ENCODE peak calls at places on chromosomes 4 and X, in seven cellular contexts. E is transverse colon, V is OCI-LY7, W is ovary, C is stomach, N is tibial nerve, H is GM23248. M is an unnamed sample.

GRCh38 chr4:20347526-20347925 is 95.8 kb downstream of the SLIT2 start:
- DNase-seq in V (no peak), N (no peak), E (no peak), W (no peak), C (no peak), H (no peak), M (no peak)

GRCh38 chr4:127364397-127364796 is 268.4 kb upstream of the INTU start:
- DNase-seq in W (no peak), N (no peak), C (no peak), E (no peak), H (no peak), V (no peak), M (no peak)

GRCh38 chr4:38678078-38678477 is 14.1 kb downstream of the KLF3 start:
- DNase-seq in V (no peak), N (peak; percentile 42), C (no peak), E (no peak), H (peak; percentile 97), W (no peak), M (no peak)

GRCh38 chrX:131270085-131270484 is 19.0 kb downstream of the IGSF1 start:
- DNase-seq in V (no peak), N (no peak), H (no peak), E (no peak), C (no peak), W (no peak), M (no peak)

GRCh38 chr4:73897380-73898136 is 28.4 kb downstream of the CXCL1 start:
- DNase-seq in W (no peak), N (no peak), E (no peak), H (peak; percentile 91), C (no peak), V (no peak), M (no peak)

GRCh38 chr4:27381806-27382205 is 521.2 kb downstream of the STIM2 start:
- DNase-seq in V (no peak), N (no peak), W (no peak), E (no peak), H (peak; percentile 20), C (no peak), M (no peak)

GRCh38 chrX:106302304-106302703 is 134.2 kb downstream of the PWWP3B start:
- DNase-seq in H (no peak), E (no peak), W (no peak), C (no peak), V (no peak), N (no peak), M (no peak)

GRCh38 chr4:4680243-4680642 is 138.4 kb upstream of the STX18 start:
- DNase-seq in C (no peak), E (no peak), V (no peak), W (no peak), N (no peak), H (no peak), M (no peak)

GRCh38 chr4:145883173-145883572 is 55.5 kb downstream of the ZNF827 start:
- DNase-seq in V (no peak), C (no peak), E (no peak), W (no peak), N (no peak), H (no peak), M (no peak)
- H3K4me1 ChIP-seq in V (peaks cover 32% of the 10 kb centered on the region), C (peaks cover 21% of the 10 kb centered on the region), E (peaks cover 16% of the 10 kb centered on the region), W (peaks cover 26% of the 10 kb centered on the region), N (peaks cover 25% of the 10 kb centered on the region), H (peaks cover 25% of the 10 kb centered on the region), M (peaks cover 17% of the 10 kb centered on the region)

GRCh38 chr4:422587-422986 is 76.4 kb downstream of the ZNF721 start:
- DNase-seq in H (no peak), C (no peak), V (no peak), W (no peak), N (no peak), E (no peak), M (no peak)
- H3K9me3 ChIP-seq in H (peaks cover 27% of the 10 kb centered on the region), C (peaks cover 94% of the 10 kb centered on the region), V (peaks cover 38% of the 10 kb centered on the region), W (peaks cover 20% of the 10 kb centered on the region), N (peaks cover 10% of the 10 kb centered on the region), E (peaks cover 98% of the 10 kb centered on the region), M (peaks cover 96% of the 10 kb centered on the region)

DNA sequence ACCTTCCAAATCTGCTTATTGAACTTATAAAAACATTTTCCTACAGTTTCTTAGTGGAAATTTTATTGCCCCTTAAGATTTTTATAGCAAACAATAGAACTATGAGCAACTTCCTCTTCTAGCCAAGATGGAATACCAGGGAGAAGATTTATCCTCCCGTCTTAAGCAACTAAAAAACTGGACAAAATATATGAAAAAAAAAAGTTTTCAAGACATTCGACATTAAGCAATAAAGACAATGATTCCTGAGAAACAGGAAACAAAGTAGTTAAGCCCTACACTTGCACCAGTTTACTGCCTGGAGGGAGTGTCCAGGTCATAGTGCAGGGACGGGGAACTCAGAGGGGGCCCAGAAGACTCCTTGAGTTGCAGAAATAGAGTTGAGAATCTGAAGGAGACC is 516.1 kb upstream of the DIPK2B start:
- DNase-seq in N (no peak), W (no peak), H (no peak), E (peak; percentile 28), V (no peak), C (no peak), M (no peak)
- H3K4me1 ChIP-seq in N (peaks cover 3% of the 10 kb centered on the region), W (no peaks in the 10 kb centered on the region), H (peaks cover 38% of the 10 kb centered on the region), E (peaks cover 8% of the 10 kb centered on the region), V (no peaks in the 10 kb centered on the region), C (no peaks in the 10 kb centered on the region), M (peaks cover 11% of the 10 kb centered on the region)

DNA sequence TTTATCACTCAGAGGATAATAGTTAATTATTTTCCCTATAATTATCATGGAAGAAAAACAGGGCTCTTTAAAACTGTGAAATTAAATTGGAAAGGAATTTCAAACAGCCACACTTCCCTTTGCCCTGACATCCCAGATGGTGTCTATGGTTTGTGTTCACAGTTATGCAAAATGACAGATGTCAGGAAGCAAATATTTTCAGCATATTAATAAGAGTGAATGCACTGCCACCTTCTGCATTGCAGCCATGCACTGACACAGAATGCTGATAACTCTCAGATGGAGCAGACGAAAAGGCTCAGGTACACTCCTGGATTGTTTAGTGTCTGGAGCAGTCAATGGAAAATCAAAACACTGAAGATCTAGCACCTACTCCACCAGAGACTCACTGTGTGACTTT is 57.6 kb downstream of the RWDD4 start:
- DNase-seq in W (no peak), H (no peak), C (no peak), V (no peak), N (no peak), E (no peak), M (no peak)
- H3K9me3 ChIP-seq in W (no peaks in the 10 kb centered on the region), H (no peaks in the 10 kb centered on the region), C (no peaks in the 10 kb centered on the region), V (no peaks in the 10 kb centered on the region), N (no peaks in the 10 kb centered on the region), E (no peaks in the 10 kb centered on the region), M (no peaks in the 10 kb centered on the region)

GRCh38 chr4:1328267-1329155 is 18.5 kb upstream of the UVSSA start:
- DNase-seq in W (no peak), C (no peak), H (no peak), N (no peak), V (no peak), E (no peak), M (no peak)
- H3K4me1 ChIP-seq in W (no peaks in the 10 kb centered on the region), C (no peaks in the 10 kb centered on the region), H (no peaks in the 10 kb centered on the region), N (peaks cover 17% of the 10 kb centered on the region), V (no peaks in the 10 kb centered on the region), E (no peaks in the 10 kb centered on the region), M (peaks cover 18% of the 10 kb centered on the region)

GRCh38 chrX:63918611-63919010 is 133.6 kb upstream of the ARHGEF9 start:
- DNase-seq in N (no peak), H (peak; percentile 70), W (no peak), C (no peak), V (peak; percentile 0), E (no peak), M (no peak)
- H3K9me3 ChIP-seq in N (no peaks in the 10 kb centered on the region), H (no peaks in the 10 kb centered on the region), W (no peaks in the 10 kb centered on the region), C (peaks cover 16% of the 10 kb centered on the region), V (no peaks in the 10 kb centered on the region), E (no peaks in the 10 kb centered on the region), M (peaks cover 3% of the 10 kb centered on the region)

GRCh38 chr4:5715357-5715756 is 4.4 kb downstream of the EVC start:
- DNase-seq in N (no peak), H (no peak), V (no peak), E (no peak), C (no peak), W (no peak), M (no peak)
- H3K4me1 ChIP-seq in N (peaks cover 53% of the 10 kb centered on the region), H (peaks cover 20% of the 10 kb centered on the region), V (no peaks in the 10 kb centered on the region), E (no peaks in the 10 kb centered on the region), C (peaks cover 10% of the 10 kb centered on the region), W (peaks cover 6% of the 10 kb centered on the region), M (peaks cover 9% of the 10 kb centered on the region)

GRCh38 chr4:152996101-152996500 is 60.0 kb downstream of the FHDC1 start:
- DNase-seq in W (no peak), C (peak; percentile 50), N (no peak), H (no peak), E (no peak), V (no peak), M (no peak)
- H3K9me3 ChIP-seq in W (no peaks in the 10 kb centered on the region), C (no peaks in the 10 kb centered on the region), N (no peaks in the 10 kb centered on the region), H (no peaks in the 10 kb centered on the region), E (no peaks in the 10 kb centered on the region), V (no peaks in the 10 kb centered on the region), M (no peaks in the 10 kb centered on the region)

GRCh38 chr4:153060191-153060590 is 124.1 kb downstream of the FHDC1 start:
- DNase-seq in C (no peak), V (no peak), N (no peak), H (no peak), W (no peak), E (no peak), M (no peak)
- H3K4me1 ChIP-seq in C (peaks cover 4% of the 10 kb centered on the region), V (no peaks in the 10 kb centered on the region), N (no peaks in the 10 kb centered on the region), H (no peaks in the 10 kb centered on the region), W (no peaks in the 10 kb centered on the region), E (peaks cover 8% of the 10 kb centered on the region), M (no peaks in the 10 kb centered on the region)

GRCh38 chr4:472881-473574 is 25.9 kb downstream of the ZNF721 start:
- DNase-seq in W (no peak), V (peak; percentile 88), C (no peak), H (peak; percentile 15), N (no peak), E (no peak), M (no peak)

GRCh38 chr4:477686-478085 is 21.3 kb downstream of the ZNF721 start:
- DNase-seq in H (no peak), C (no peak), N (no peak), V (no peak), E (no peak), W (no peak), M (no peak)

GRCh38 chr4:476501-476900 is 22.5 kb downstream of the ZNF721 start:
- DNase-seq in E (no peak), C (no peak), H (peak; percentile 60), W (no peak), N (no peak), V (no peak), M (no peak)

GRCh38 chr4:475962-476361 is 23.0 kb downstream of the ZNF721 start:
- DNase-seq in N (no peak), H (no peak), C (no peak), W (no peak), E (no peak), V (no peak), M (no peak)

DNA sequence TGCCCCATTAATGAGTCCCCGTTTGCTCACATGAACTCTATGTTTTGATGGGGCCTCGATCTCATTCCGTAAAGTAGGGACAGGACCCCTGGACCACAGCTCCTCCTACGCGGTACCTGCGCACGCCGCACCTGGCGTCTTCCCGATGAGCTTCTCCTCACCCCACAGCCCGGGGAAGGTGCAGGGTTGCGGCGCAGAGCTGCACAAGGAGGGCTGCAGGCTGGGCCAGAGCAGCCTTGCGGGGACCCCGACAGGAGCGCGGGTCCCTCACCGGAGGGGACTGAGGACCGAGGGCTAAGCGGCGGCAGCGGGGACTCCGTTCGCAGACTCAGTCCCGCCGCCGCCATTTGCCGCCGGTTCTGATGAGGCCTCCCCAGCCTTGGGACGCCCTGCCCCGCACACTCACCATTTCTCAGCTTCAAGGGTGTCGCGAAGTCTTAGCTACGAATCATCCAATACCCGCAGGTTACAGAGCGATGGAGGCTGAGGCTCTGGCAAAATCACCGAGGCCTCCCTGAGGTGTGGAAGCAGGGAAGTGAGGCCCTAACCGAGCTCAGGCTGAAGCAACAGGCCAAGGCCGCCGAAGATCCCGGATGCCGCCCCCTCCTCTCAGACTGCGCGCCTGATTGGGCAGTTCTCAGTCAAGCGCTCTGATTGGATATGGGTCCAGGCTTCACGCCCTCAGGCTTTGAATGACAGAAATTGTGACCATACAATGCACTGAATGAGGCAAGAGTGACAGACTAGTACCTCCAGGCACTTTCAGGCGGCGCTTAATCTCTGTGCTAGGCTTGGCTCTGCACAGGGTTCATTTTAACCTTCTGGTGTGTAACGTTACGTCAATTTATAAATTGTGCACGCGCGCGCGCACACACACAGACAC is 25.1 kb downstream of the ZNF721 start:
- DNase-seq in E (peak; percentile 95), V (peak; percentile 99), N (peak; percentile 97), H (peak; percentile 99), C (peak; percentile 95), W (peak; percentile 92), M (peak; percentile 85)
- H3K9me3 ChIP-seq in E (peaks cover 25% of the 10 kb centered on the region), V (peaks cover 47% of the 10 kb centered on the region), N (no peaks in the 10 kb centered on the region), H (no peaks in the 10 kb centered on the region), C (peaks cover 38% of the 10 kb centered on the region), W (no peaks in the 10 kb centered on the region), M (peaks cover 17% of the 10 kb centered on the region)